ENCODE peak calls at places on chromosomes 12 and 14, in six cellular contexts. One of them, this sample, is unnamed. For H3K4me1, the result is how much of the 10 kb centered on the place peaks cover.

GRCh38 chr12:59078027-59078426 is 157.7 kb upstream of the LRIG3 start:
- DNase-seq in ovary: no peak
- DNase-seq in body of pancreas: no peak
- DNase-seq in transverse colon: no peak
- DNase-seq in lung: no peak
- DNase-seq in testis: no peak
- DNase-seq in this sample: no peak

GRCh38 chr12:29907486-29907885 is 123.7 kb upstream of the TMTC1 start:
- DNase-seq in transverse colon: no peak
- DNase-seq in body of pancreas: no peak
- DNase-seq in lung: no peak
- DNase-seq in ovary: no peak
- DNase-seq in testis: no peak
- DNase-seq in this sample: no peak

GRCh38 chr12:22443379-22444316 is 100.7 kb downstream of the C2CD5 start:
- DNase-seq in body of pancreas: peak
- DNase-seq in transverse colon: peak
- DNase-seq in testis: peak
- DNase-seq in ovary: peak
- DNase-seq in lung: peak
- DNase-seq in this sample: peak

GRCh38 chr14:104928391-104929133 is 3.9 kb downstream of the PLD4 start:
- DNase-seq in ovary: peak
- DNase-seq in testis: no peak
- DNase-seq in transverse colon: no peak
- DNase-seq in lung: no peak
- DNase-seq in body of pancreas: no peak
- DNase-seq in this sample: no peak

GRCh38 chr12:119980247-119980646 is 8.8 kb upstream of the BICDL1 start:
- DNase-seq in transverse colon: no peak
- DNase-seq in lung: no peak
- DNase-seq in testis: no peak
- DNase-seq in body of pancreas: no peak
- DNase-seq in ovary: no peak
- DNase-seq in this sample: no peak

GRCh38 chr12:114860969-114861368 is 177.0 kb upstream of the TBX3 start:
- DNase-seq in testis: no peak
- DNase-seq in body of pancreas: no peak
- DNase-seq in ovary: no peak
- DNase-seq in lung: no peak
- DNase-seq in transverse colon: no peak
- DNase-seq in this sample: no peak

GRCh38 chr12:14126692-14127091 is 145.3 kb upstream of the GRIN2B start:
- DNase-seq in body of pancreas: no peak
- DNase-seq in ovary: no peak
- DNase-seq in lung: no peak
- DNase-seq in transverse colon: no peak
- DNase-seq in testis: no peak
- DNase-seq in this sample: no peak

GRCh38 chr12:53096089-53096741 is 1.3 kb upstream of the IGFBP6 start:
- DNase-seq in ovary: peak
- DNase-seq in lung: peak
- DNase-seq in testis: peak
- DNase-seq in transverse colon: peak
- DNase-seq in body of pancreas: no peak
- DNase-seq in this sample: no peak

GRCh38 chr12:76201316-76201715 is 116.8 kb upstream of the NAP1L1 start:
- DNase-seq in body of pancreas: no peak
- DNase-seq in ovary: no peak
- DNase-seq in lung: no peak
- DNase-seq in transverse colon: no peak
- DNase-seq in testis: no peak
- DNase-seq in this sample: no peak

GRCh38 chr12:712172-712863 is 40.1 kb upstream of the WNK1 start:
- DNase-seq in lung: no peak
- DNase-seq in transverse colon: no peak
- DNase-seq in body of pancreas: no peak
- DNase-seq in testis: no peak
- DNase-seq in ovary: no peak
- DNase-seq in this sample: no peak

GRCh38 chr12:47231456-47231855 is 151.7 kb upstream of the AMIGO2 start:
- DNase-seq in ovary: no peak
- DNase-seq in transverse colon: no peak
- DNase-seq in lung: no peak
- DNase-seq in testis: peak
- DNase-seq in body of pancreas: no peak
- DNase-seq in this sample: no peak

GRCh38 chr12:50626026-50626425 is 121.2 kb downstream of the DIP2B start:
- DNase-seq in ovary: no peak
- DNase-seq in transverse colon: no peak
- DNase-seq in body of pancreas: no peak
- DNase-seq in testis: no peak
- DNase-seq in lung: no peak
- DNase-seq in this sample: no peak

GRCh38 chr12:109739747-109740693 is 26.4 kb downstream of the FAM222A start:
- DNase-seq in transverse colon: no peak
- DNase-seq in testis: no peak
- DNase-seq in lung: no peak
- DNase-seq in ovary: peak
- DNase-seq in body of pancreas: peak
- DNase-seq in this sample: no peak

GRCh38 chr14:45133683-45134050 is 614 bp downstream of the FKBP3 start:
- DNase-seq in lung: no peak
- DNase-seq in transverse colon: no peak
- DNase-seq in testis: no peak
- DNase-seq in body of pancreas: no peak
- DNase-seq in ovary: no peak
- DNase-seq in this sample: no peak

DNA sequence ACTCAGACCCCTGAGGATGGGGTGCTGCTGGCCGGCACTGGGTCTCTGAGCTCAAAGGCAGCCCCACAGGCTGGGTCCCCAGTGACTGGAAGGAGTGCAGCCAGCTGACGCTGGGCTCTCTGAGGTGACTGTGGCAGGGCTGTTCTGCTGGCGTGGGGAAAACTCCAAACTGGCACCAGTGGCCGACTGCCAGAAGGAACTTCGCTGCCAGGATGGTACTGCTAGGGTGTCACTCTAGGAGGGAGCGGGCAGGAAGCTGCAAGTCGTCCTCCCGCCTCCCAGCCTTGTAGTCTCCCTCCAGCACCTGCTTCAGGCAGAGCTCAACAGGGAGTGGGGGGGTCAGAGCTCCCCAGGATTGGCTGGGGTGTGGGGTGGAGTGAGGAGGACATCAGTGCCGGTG is 41.3 kb downstream of the CDC42BPB start:
- DNase-seq in testis: no peak
- DNase-seq in ovary: no peak
- DNase-seq in transverse colon: no peak
- DNase-seq in body of pancreas: peak
- DNase-seq in lung: no peak
- DNase-seq in this sample: no peak
- H3K4me1 ChIP-seq in testis: half or more
- H3K4me1 ChIP-seq in ovary: under half
- H3K4me1 ChIP-seq in transverse colon: under half
- H3K4me1 ChIP-seq in body of pancreas: under half
- H3K4me1 ChIP-seq in lung: under half
- H3K4me1 ChIP-seq in this sample: under half

GRCh38 chr12:2642176-2642892 is 152.4 kb upstream of the FKBP4 start:
- DNase-seq in body of pancreas: no peak
- DNase-seq in transverse colon: peak
- DNase-seq in ovary: no peak
- DNase-seq in lung: no peak
- DNase-seq in testis: no peak
- DNase-seq in this sample: peak

GRCh38 chr12:2642896-2643425 is 151.8 kb upstream of the FKBP4 start:
- DNase-seq in transverse colon: peak
- DNase-seq in body of pancreas: no peak
- DNase-seq in lung: no peak
- DNase-seq in testis: no peak
- DNase-seq in ovary: no peak
- DNase-seq in this sample: no peak

GRCh38 chr12:2641209-2641608 is 153.6 kb upstream of the FKBP4 start:
- DNase-seq in ovary: no peak
- DNase-seq in lung: no peak
- DNase-seq in testis: no peak
- DNase-seq in transverse colon: peak
- DNase-seq in body of pancreas: no peak
- DNase-seq in this sample: no peak

GRCh38 chr12:2640709-2641108 is 154.1 kb upstream of the FKBP4 start:
- DNase-seq in ovary: no peak
- DNase-seq in lung: peak
- DNase-seq in body of pancreas: no peak
- DNase-seq in testis: no peak
- DNase-seq in transverse colon: peak
- DNase-seq in this sample: no peak

GRCh38 chr12:2641761-2642160 is 153.0 kb upstream of the FKBP4 start:
- DNase-seq in transverse colon: peak
- DNase-seq in testis: no peak
- DNase-seq in body of pancreas: no peak
- DNase-seq in lung: no peak
- DNase-seq in ovary: no peak
- DNase-seq in this sample: no peak
- H3K4me1 ChIP-seq in transverse colon: under half
- H3K4me1 ChIP-seq in testis: under half
- H3K4me1 ChIP-seq in body of pancreas: under half
- H3K4me1 ChIP-seq in lung: under half
- H3K4me1 ChIP-seq in ovary: under half
- H3K4me1 ChIP-seq in this sample: under half

DNA sequence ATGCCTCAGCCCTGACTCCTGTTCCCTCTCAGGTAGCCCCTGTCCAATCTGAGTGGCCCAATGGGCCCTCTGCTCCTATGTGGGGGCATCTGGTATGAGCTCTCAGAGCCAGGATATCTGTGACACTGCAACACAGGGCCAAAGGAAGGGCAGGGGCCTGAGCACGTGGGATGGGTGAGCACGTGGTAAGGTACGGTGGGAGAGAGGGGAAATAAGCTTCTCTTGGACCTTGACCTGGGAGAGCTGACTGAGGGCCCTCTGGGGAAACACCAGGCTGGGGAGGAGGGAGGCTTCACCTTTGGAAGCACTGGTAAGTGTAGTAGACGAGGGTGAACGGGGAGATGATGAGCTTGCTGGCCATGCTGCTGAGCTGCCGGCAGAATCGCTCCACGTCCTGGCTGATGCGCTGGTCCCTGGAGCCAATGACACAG is 6.7 kb downstream of the ABCD4 start:
- DNase-seq in body of pancreas: no peak
- DNase-seq in lung: no peak
- DNase-seq in transverse colon: no peak
- DNase-seq in testis: no peak
- DNase-seq in ovary: no peak
- DNase-seq in this sample: no peak
- H3K4me1 ChIP-seq in body of pancreas: under half
- H3K4me1 ChIP-seq in lung: under half
- H3K4me1 ChIP-seq in transverse colon: under half
- H3K4me1 ChIP-seq in testis: under half
- H3K4me1 ChIP-seq in ovary: under half
- H3K4me1 ChIP-seq in this sample: under half

GRCh38 chr14:49612671-49613070 is 7.8 kb downstream of the RPL36AL start:
- DNase-seq in ovary: no peak
- DNase-seq in lung: no peak
- DNase-seq in body of pancreas: no peak
- DNase-seq in testis: no peak
- DNase-seq in transverse colon: no peak
- DNase-seq in this sample: no peak
- H3K4me1 ChIP-seq in ovary: under half
- H3K4me1 ChIP-seq in lung: under half
- H3K4me1 ChIP-seq in body of pancreas: under half
- H3K4me1 ChIP-seq in testis: under half
- H3K4me1 ChIP-seq in transverse colon: under half
- H3K4me1 ChIP-seq in this sample: under half